ENCODE peak calls at places on chromosomes 11 and 22, in eight cellular contexts. J is AG09319, O is A673, K is NCI-H1417, F is skeletal muscle cell, Y is neuronal stem cell, W is midbrain, Z is left ventricle myocardium inferior. T is an unnamed sample.

GRCh38 chr11:9137293-9138132 is 46.1 kb upstream of the SCUBE2 start:
- DNase-seq in J (peak; percentile 22), F (no peak), K (peak; percentile 85), Y (peak; percentile 67), W (peak; percentile 71), Z (peak; percentile 66), O (peak; percentile 79), T (peak; percentile 79)

GRCh38 chr11:3198815-3199214 is 19.8 kb downstream of the MRGPRG start:
- DNase-seq in Y (no peak), W (no peak), F (no peak), J (no peak), Z (no peak), O (no peak), K (no peak), T (no peak)

GRCh38 chr11:83120328-83120727 is 36.6 kb upstream of the PCF11 start:
- DNase-seq in W (no peak), K (no peak), O (no peak), Y (no peak), Z (no peak), F (no peak), J (no peak), T (no peak)

GRCh38 chr11:19995131-19995530 is 165.1 kb downstream of the DBX1 start:
- DNase-seq in W (no peak), F (peak; percentile 94), Z (no peak), K (no peak), J (peak; percentile 50), Y (no peak), O (no peak), T (no peak)

GRCh38 chr11:6635082-6635932 is 16.1 kb upstream of the TPP1 start:
- DNase-seq in K (no peak), Z (peak; percentile 65), W (peak; percentile 85), Y (no peak), F (no peak), O (no peak), J (no peak), T (no peak)

GRCh38 chr22:22908495-22908861 is 20.9 kb downstream of the IGLL5 start:
- DNase-seq in O (no peak), J (no peak), F (no peak), Z (no peak), Y (no peak), W (no peak), K (no peak), T (no peak)

GRCh38 chr11:119861160-119861559 is 132.2 kb upstream of the NECTIN1 start:
- DNase-seq in Y (no peak), Z (no peak), K (peak; percentile 9), O (no peak), W (no peak), F (no peak), J (no peak), T (no peak)

GRCh38 chr11:64490562-64491216 is 100.3 kb upstream of the SLC22A12 start:
- DNase-seq in O (no peak), W (no peak), Y (no peak), K (no peak), Z (no peak), J (no peak), F (no peak), T (no peak)

GRCh38 chr11:112623057-112623456 is 338.2 kb upstream of the NCAM1 start:
- DNase-seq in F (no peak), W (no peak), K (no peak), O (no peak), Y (no peak), J (no peak), Z (no peak), T (no peak)

GRCh38 chr22:29197096-29197495 is 8.6 kb upstream of the EMID1 start:
- DNase-seq in K (no peak), W (no peak), O (no peak), J (no peak), Z (no peak), F (no peak), Y (no peak), T (no peak)

T was measured in COR-L47.